ENCODE peak calls at places on chromosomes 2 and 18, in six cellular contexts. One of them, this sample, is unnamed. For H3K4me1, the result is how much of the 10 kb centered on the place peaks cover.

GRCh38 chr2:233012301-233012971 is 620 bp downstream of the NGEF start:
- DNase-seq in testis: peak
- DNase-seq in K562: no peak
- DNase-seq in A549: no peak
- DNase-seq in right lobe of liver: peak
- DNase-seq in transverse colon: peak
- DNase-seq in this sample: no peak

GRCh38 chr2:37775908-37776250 is 104.4 kb upstream of the CDC42EP3 start:
- DNase-seq in testis: peak
- DNase-seq in transverse colon: no peak
- DNase-seq in K562: no peak
- DNase-seq in A549: no peak
- DNase-seq in right lobe of liver: no peak
- DNase-seq in this sample: no peak

GRCh38 chr2:234836251-234836650 is 115.6 kb upstream of the SH3BP4 start:
- DNase-seq in testis: peak
- DNase-seq in transverse colon: no peak
- DNase-seq in K562: no peak
- DNase-seq in A549: no peak
- DNase-seq in right lobe of liver: no peak
- DNase-seq in this sample: no peak

GRCh38 chr2:34387536-34387935 is 788.4 kb upstream of the FAM98A start:
- DNase-seq in A549: no peak
- DNase-seq in right lobe of liver: no peak
- DNase-seq in testis: no peak
- DNase-seq in transverse colon: no peak
- DNase-seq in K562: no peak
- DNase-seq in this sample: no peak

GRCh38 chr2:159375241-159375640 is 88.7 kb upstream of the WDSUB1 start:
- DNase-seq in right lobe of liver: no peak
- DNase-seq in testis: no peak
- DNase-seq in K562: no peak
- DNase-seq in A549: no peak
- DNase-seq in transverse colon: no peak
- DNase-seq in this sample: no peak

GRCh38 chr18:79484661-79485621 is 89.2 kb downstream of the NFATC1 start:
- DNase-seq in A549: no peak
- DNase-seq in K562: no peak
- DNase-seq in transverse colon: peak
- DNase-seq in testis: peak
- DNase-seq in right lobe of liver: peak
- DNase-seq in this sample: no peak

GRCh38 chr2:156436477-156437085 is 402 bp downstream of the GPD2 start:
- DNase-seq in testis: peak
- DNase-seq in right lobe of liver: no peak
- DNase-seq in K562: peak
- DNase-seq in transverse colon: peak
- DNase-seq in A549: no peak
- DNase-seq in this sample: peak

GRCh38 chr2:2874805-2875204 is 502.8 kb downstream of the EIPR1 start:
- DNase-seq in transverse colon: no peak
- DNase-seq in testis: no peak
- DNase-seq in A549: no peak
- DNase-seq in right lobe of liver: no peak
- DNase-seq in K562: no peak
- DNase-seq in this sample: no peak

GRCh38 chr18:77433076-77433475 is 183.4 kb downstream of the GALR1 start:
- DNase-seq in testis: no peak
- DNase-seq in K562: no peak
- DNase-seq in transverse colon: no peak
- DNase-seq in right lobe of liver: no peak
- DNase-seq in A549: no peak
- DNase-seq in this sample: no peak

GRCh38 chr18:23211146-23211545 is 75.9 kb downstream of the CABLES1 start:
- DNase-seq in K562: no peak
- DNase-seq in transverse colon: no peak
- DNase-seq in A549: no peak
- DNase-seq in testis: no peak
- DNase-seq in right lobe of liver: no peak
- DNase-seq in this sample: no peak

GRCh38 chr2:165825041-165825440 is 31.0 kb upstream of the GALNT3 start:
- DNase-seq in A549: no peak
- DNase-seq in K562: no peak
- DNase-seq in transverse colon: no peak
- DNase-seq in right lobe of liver: no peak
- DNase-seq in testis: no peak
- DNase-seq in this sample: no peak

GRCh38 chr2:23138686-23139085 is 246.3 kb upstream of the KLHL29 start:
- DNase-seq in right lobe of liver: no peak
- DNase-seq in K562: no peak
- DNase-seq in testis: no peak
- DNase-seq in transverse colon: no peak
- DNase-seq in A549: no peak
- DNase-seq in this sample: no peak

GRCh38 chr2:25814681-25815080 is 63.6 kb downstream of the ASXL2 start:
- DNase-seq in K562: no peak
- DNase-seq in right lobe of liver: no peak
- DNase-seq in A549: no peak
- DNase-seq in testis: no peak
- DNase-seq in transverse colon: no peak
- DNase-seq in this sample: no peak

GRCh38 chr18:11970466-11971220 is 10.7 kb upstream of the IMPA2 start:
- DNase-seq in testis: no peak
- DNase-seq in K562: no peak
- DNase-seq in A549: no peak
- DNase-seq in right lobe of liver: no peak
- DNase-seq in transverse colon: no peak
- DNase-seq in this sample: no peak

GRCh38 chr2:11701831-11702301 is 31.9 kb upstream of the NTSR2 start:
- DNase-seq in right lobe of liver: no peak
- DNase-seq in A549: no peak
- DNase-seq in K562: no peak
- DNase-seq in testis: peak
- DNase-seq in transverse colon: peak
- DNase-seq in this sample: no peak

GRCh38 chr18:79400091-79400590 is 4.4 kb downstream of the NFATC1 start:
- DNase-seq in transverse colon: peak
- DNase-seq in right lobe of liver: no peak
- DNase-seq in testis: peak
- DNase-seq in K562: peak
- DNase-seq in A549: peak
- DNase-seq in this sample: peak

GRCh38 chr2:238750212-238750904 is 97.5 kb upstream of the TWIST2 start:
- DNase-seq in testis: no peak
- DNase-seq in A549: no peak
- DNase-seq in right lobe of liver: no peak
- DNase-seq in transverse colon: no peak
- DNase-seq in K562: no peak
- DNase-seq in this sample: no peak

GRCh38 chr2:238754259-238754658 is 93.6 kb upstream of the TWIST2 start:
- DNase-seq in A549: no peak
- DNase-seq in right lobe of liver: no peak
- DNase-seq in K562: peak
- DNase-seq in transverse colon: no peak
- DNase-seq in testis: no peak
- DNase-seq in this sample: no peak
- TF ChIP-seq CTCF in A549: no peak
- TF ChIP-seq CTCF in right lobe of liver: no peak
- TF ChIP-seq CTCF in K562: peak
- TF ChIP-seq CTCF in transverse colon: no peak
- TF ChIP-seq CTCF in testis: no peak
- TF ChIP-seq CTCF in this sample: no peak

GRCh38 chr2:70115646-70116442 is 28.6 kb downstream of the PCBP1 start:
- DNase-seq in right lobe of liver: no peak
- DNase-seq in transverse colon: no peak
- DNase-seq in A549: no peak
- DNase-seq in K562: peak
- DNase-seq in testis: peak
- DNase-seq in this sample: peak
- H3K4me1 ChIP-seq in right lobe of liver: under half
- H3K4me1 ChIP-seq in transverse colon: under half
- H3K4me1 ChIP-seq in A549: under half
- H3K4me1 ChIP-seq in K562: half or more
- H3K4me1 ChIP-seq in testis: under half
- H3K4me1 ChIP-seq in this sample: half or more

GRCh38 chr2:74290066-74290465 is 53.1 kb downstream of the SLC4A5 start:
- DNase-seq in transverse colon: no peak
- DNase-seq in testis: no peak
- DNase-seq in A549: no peak
- DNase-seq in right lobe of liver: no peak
- DNase-seq in K562: no peak
- DNase-seq in this sample: no peak

GRCh38 chr2:74291217-74291551 is 52.0 kb downstream of the SLC4A5 start:
- DNase-seq in right lobe of liver: no peak
- DNase-seq in A549: no peak
- DNase-seq in testis: no peak
- DNase-seq in K562: no peak
- DNase-seq in transverse colon: no peak
- DNase-seq in this sample: no peak

GRCh38 chr2:74292752-74293151 is 50.5 kb downstream of the SLC4A5 start:
- DNase-seq in A549: no peak
- DNase-seq in right lobe of liver: no peak
- DNase-seq in K562: no peak
- DNase-seq in testis: no peak
- DNase-seq in transverse colon: no peak
- DNase-seq in this sample: no peak

GRCh38 chr2:74291891-74292621 is 51.2 kb downstream of the SLC4A5 start:
- DNase-seq in right lobe of liver: no peak
- DNase-seq in transverse colon: no peak
- DNase-seq in K562: no peak
- DNase-seq in A549: no peak
- DNase-seq in testis: no peak
- DNase-seq in this sample: no peak

DNA sequence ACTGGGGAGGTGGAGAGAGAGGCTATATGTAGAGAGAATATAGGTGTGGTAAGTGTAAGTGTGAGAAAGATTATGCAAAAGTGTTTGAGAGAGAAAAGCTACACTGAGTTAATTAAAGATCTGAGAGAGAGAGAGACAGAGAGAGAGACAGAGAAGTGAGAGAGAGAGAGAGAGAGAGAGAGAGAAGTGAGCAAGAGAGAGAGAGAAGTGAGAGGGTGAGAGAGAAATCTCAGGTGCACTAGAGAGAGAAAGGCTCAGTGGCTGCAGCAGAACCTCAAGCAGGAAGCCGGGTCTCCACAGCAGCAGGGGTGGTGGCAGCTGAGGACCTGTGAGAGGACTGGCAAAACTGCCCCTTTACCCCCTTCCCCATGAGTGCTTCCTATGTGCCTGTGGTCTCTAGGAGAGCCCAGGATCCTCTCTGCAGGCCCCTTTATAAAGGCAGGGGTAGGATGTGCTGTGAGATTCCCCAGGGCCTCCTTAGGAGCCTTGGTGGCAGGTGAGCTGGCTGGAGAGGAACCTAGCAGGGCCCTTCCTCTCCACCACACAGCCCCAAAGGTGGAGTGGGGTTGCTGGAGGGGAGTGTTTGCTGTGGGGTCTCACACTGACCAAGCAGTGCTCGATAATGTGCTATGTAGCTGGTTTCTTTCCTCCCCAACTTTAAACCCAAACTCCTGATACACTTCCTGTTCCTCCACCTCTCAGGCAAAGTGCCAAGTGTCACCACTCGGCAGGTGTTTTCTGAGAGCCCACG is 52.6 kb downstream of the SLC4A5 start:
- DNase-seq in testis: no peak
- DNase-seq in transverse colon: peak
- DNase-seq in K562: no peak
- DNase-seq in A549: no peak
- DNase-seq in right lobe of liver: no peak
- DNase-seq in this sample: no peak
- TF ChIP-seq POLR2A in testis: no peak
- TF ChIP-seq POLR2A in transverse colon: no peak
- TF ChIP-seq POLR2A in K562: no peak
- TF ChIP-seq POLR2A in A549: no peak
- TF ChIP-seq POLR2A in right lobe of liver: no peak
- TF ChIP-seq POLR2A in this sample: no peak

DNA sequence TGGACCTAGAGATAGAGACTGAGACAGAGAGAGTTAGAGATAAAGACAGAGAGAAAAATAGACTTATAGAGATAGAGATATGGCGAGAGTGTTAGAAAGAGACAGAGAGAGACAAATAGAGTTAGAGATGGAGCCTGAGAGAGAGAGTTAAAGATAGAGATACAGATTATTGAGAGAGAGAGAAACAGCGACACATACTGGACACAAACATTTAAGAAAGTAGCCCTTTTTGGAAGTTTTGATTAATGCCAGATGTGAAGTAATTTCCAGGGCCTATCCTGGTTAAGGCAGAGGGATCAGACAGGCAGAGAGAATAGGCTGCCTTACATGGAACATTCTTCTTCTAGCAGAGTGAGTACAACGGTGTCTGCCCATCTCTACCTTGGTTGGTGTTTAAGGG is 311.6 kb upstream of the CDH7 start:
- DNase-seq in transverse colon: no peak
- DNase-seq in right lobe of liver: no peak
- DNase-seq in testis: no peak
- DNase-seq in K562: no peak
- DNase-seq in A549: no peak
- DNase-seq in this sample: no peak
- TF ChIP-seq CTCF in transverse colon: no peak
- TF ChIP-seq CTCF in right lobe of liver: no peak
- TF ChIP-seq CTCF in testis: no peak
- TF ChIP-seq CTCF in K562: no peak
- TF ChIP-seq CTCF in A549: no peak
- TF ChIP-seq CTCF in this sample: no peak

DNA sequence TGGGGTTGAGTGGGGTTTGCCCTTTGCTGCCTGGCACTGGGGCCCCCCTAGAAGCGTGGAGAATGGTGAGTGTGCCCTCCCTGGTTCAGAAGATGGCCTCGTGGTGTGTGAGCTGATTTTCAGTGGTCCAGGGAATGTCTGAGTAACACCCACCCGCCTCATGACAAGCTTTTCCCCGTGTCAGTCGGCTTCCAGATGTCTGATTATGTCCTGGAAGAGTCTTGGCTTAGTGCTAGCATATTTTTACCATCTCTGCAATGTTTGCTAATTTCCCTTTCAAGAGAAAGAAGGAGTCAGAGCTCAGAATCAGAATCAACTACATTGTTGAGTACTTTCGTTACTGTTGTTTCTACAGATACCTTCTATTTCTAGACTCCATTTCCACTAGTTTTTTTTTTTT is 214.7 kb downstream of the SEPTIN10 start:
- DNase-seq in testis: no peak
- DNase-seq in right lobe of liver: no peak
- DNase-seq in transverse colon: no peak
- DNase-seq in A549: no peak
- DNase-seq in K562: no peak
- DNase-seq in this sample: no peak
- H3K4me1 ChIP-seq in testis: under half
- H3K4me1 ChIP-seq in right lobe of liver: under half
- H3K4me1 ChIP-seq in transverse colon: under half
- H3K4me1 ChIP-seq in A549: under half
- H3K4me1 ChIP-seq in K562: under half
- H3K4me1 ChIP-seq in this sample: under half

This sample was measured in gastrocnemius medialis.